ENCODE peak calls at places on chromosomes 7 and 10, in four cellular contexts. Q, G, P and U are unnamed samples.

GRCh38 chr10:127163632-127164031 is 32.8 kb downstream of the INSYN2A start:
- DNase-seq in G (no peak), Q (no peak), P (no peak), U (no peak)

GRCh38 chr7:117825132-117825531 is 48.1 kb downstream of the CTTNBP2 start:
- DNase-seq in G (peak), Q (no peak), P (no peak), U (no peak)

GRCh38 chr10:84715911-84716310 is 387.5 kb downstream of the CCSER2 start:
- DNase-seq in Q (peak), G (peak), P (peak), U (peak)

GRCh38 chr7:91683823-91684222 is 196.7 kb downstream of the MTERF1 start:
- DNase-seq in Q (no peak), P (no peak), G (peak), U (no peak)

GRCh38 chr7:89780291-89780690 is 374.0 kb upstream of the STEAP1 start:
- DNase-seq in P (no peak), Q (peak), G (no peak), U (no peak)

GRCh38 chr7:124515431-124515830 is 250.2 kb downstream of the GPR37 start:
- DNase-seq in Q (no peak), P (no peak), G (no peak), U (no peak)

GRCh38 chr7:83502636-83503035 is 146.3 kb downstream of the SEMA3E start:
- DNase-seq in Q (no peak), P (no peak), G (no peak), U (no peak)

GRCh38 chr7:96285579-96285978 is 36.3 kb downstream of the SLC25A13 start:
- DNase-seq in Q (no peak), P (no peak), G (peak), U (no peak)

GRCh38 chr10:76177945-76178344 is 746.5 kb downstream of the LRMDA start:
- DNase-seq in Q (no peak), G (no peak), P (no peak), U (no peak)

GRCh38 chr10:68550747-68551411 is 9.3 kb upstream of the TET1 start:
- DNase-seq in G (peak), P (peak), Q (peak), U (peak)

GRCh38 chr10:126921974-126922525 is 16.8 kb downstream of the DOCK1 start:
- DNase-seq in G (peak), Q (no peak), P (no peak), U (no peak)

GRCh38 chr10:921471-922414 is 9.8 kb downstream of the LARP4B start:
- DNase-seq in Q (no peak), G (peak), P (no peak), U (no peak)

GRCh38 chr7:101538596-101539459 is 90.3 kb downstream of the MYL10 start:
- DNase-seq in Q (peak), P (peak), G (peak), U (peak)

GRCh38 chr7:40717242-40717641 is 582.4 kb downstream of the SUGCT start:
- DNase-seq in G (peak), P (peak), Q (peak), U (peak)

GRCh38 chr10:61465807-61466425 is 12.7 kb upstream of the TMEM26 start:
- DNase-seq in G (peak), P (peak), Q (peak), U (peak)

GRCh38 chr10:86443936-86444335 is 77.3 kb upstream of the GRID1 start:
- DNase-seq in Q (no peak), G (peak), P (no peak), U (no peak)

GRCh38 chr10:46787321-46787615 is 124.0 kb upstream of the PTPN20 start:
- DNase-seq in P (peak), Q (no peak), G (peak), U (no peak)

GRCh38 chr7:131607291-131608111 is 51.1 kb upstream of the PODXL start:
- DNase-seq in G (no peak), Q (peak), P (peak), U (no peak)

GRCh38 chr7:149431486-149432120 is 29.3 kb downstream of the ZNF777 start:
- DNase-seq in Q (no peak), P (no peak), G (no peak), U (no peak)

GRCh38 chr10:80382989-80383388 is 25.4 kb upstream of the PRXL2A start:
- DNase-seq in P (peak), Q (peak), G (peak), U (no peak)

GRCh38 chr7:113159746-113160339 is 41.5 kb upstream of the SMIM30 start:
- DNase-seq in G (peak), P (peak), Q (peak), U (peak)

GRCh38 chr7:45324683-45325237 is 167.2 kb downstream of the RAMP3 start:
- DNase-seq in G (no peak), P (no peak), Q (no peak), U (no peak)

GRCh38 chr10:116767235-116767634 is 24.9 kb upstream of the HSPA12A start:
- DNase-seq in P (peak), Q (no peak), G (no peak), U (no peak)

GRCh38 chr7:41047192-41047591 is 655.7 kb downstream of the INHBA start:
- DNase-seq in P (no peak), Q (no peak), G (no peak), U (peak)

GRCh38 chr7:44733708-44734481 is 14.8 kb upstream of the ZMIZ2 start:
- DNase-seq in G (peak), P (no peak), Q (no peak), U (no peak)

GRCh38 chr10:26334932-26335573 is 103.1 kb upstream of the APBB1IP start:
- DNase-seq in Q (peak), G (peak), P (peak), U (peak)

GRCh38 chr10:59622320-59622901 is 87.2 kb downstream of the SLC16A9 start:
- DNase-seq in Q (peak), G (peak), P (peak), U (no peak)

GRCh38 chr10:68562666-68563522 is 2.8 kb downstream of the TET1 start:
- DNase-seq in G (peak), Q (peak), P (peak), U (no peak)

GRCh38 chr7:143183024-143183423 is at the start of gene TAS2R39:
- DNase-seq in Q (no peak), G (no peak), P (no peak), U (no peak)

GRCh38 chr7:26321440-26321839 is 29.8 kb downstream of the SNX10 start:
- DNase-seq in Q (no peak), G (no peak), P (no peak), U (no peak)

GRCh38 chr10:8305871-8306652 is 251.6 kb downstream of the GATA3 start:
- DNase-seq in Q (no peak), G (no peak), P (no peak), U (no peak)

GRCh38 chr7:106840342-106840741 is 24.7 kb upstream of the PIK3CG start:
- DNase-seq in G (peak), Q (peak), P (peak), U (no peak)

GRCh38 chr10:104337527-104337984 is 709 bp downstream of the ITPRIP start:
- DNase-seq in P (peak), G (peak), Q (peak), U (no peak)

GRCh38 chr10:9294865-9295264 is 1240.4 kb downstream of the GATA3 start:
- DNase-seq in G (no peak), P (no peak), Q (no peak), U (no peak)

GRCh38 chr10:25048463-25048862 is 32.1 kb downstream of the THNSL1 start:
- DNase-seq in G (no peak), Q (no peak), P (no peak), U (no peak)
- H4K5ac ChIP-seq in G (no peak), Q (no peak), P (no peak), U (no peak)

GRCh38 chr7:50553973-50554372 is 11.2 kb downstream of the DDC start:
- DNase-seq in G (no peak), Q (no peak), P (no peak), U (no peak)
- H4K5ac ChIP-seq in G (no peak), Q (no peak), P (no peak), U (no peak)

DNA sequence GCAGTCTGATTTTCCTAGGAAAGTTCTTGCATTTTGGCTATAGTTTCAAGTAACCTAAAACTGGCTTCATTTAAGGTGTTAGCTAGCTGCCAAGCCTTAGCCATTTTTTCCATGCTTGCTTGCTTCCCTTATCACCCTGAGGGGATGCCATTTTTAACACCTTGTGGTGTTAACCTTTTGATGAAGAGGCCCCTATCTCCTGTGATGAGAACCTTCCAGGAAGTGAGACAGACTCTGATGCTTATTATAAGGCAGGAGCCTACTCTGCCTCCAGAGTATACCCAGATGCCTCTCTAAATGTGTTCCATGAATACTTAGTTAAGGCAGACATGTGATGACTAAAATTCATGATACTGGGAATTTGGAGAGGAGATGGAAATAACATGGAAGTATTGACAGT is 4.9 kb upstream of the VWA2 start:
- DNase-seq in P (peak), G (no peak), Q (no peak), U (no peak)
- H4K5ac ChIP-seq in P (no peak), G (no peak), Q (no peak), U (no peak)

GRCh38 chr7:2503056-2503941 is 16.3 kb upstream of the LFNG start:
- DNase-seq in Q (no peak), G (no peak), P (no peak), U (no peak)

GRCh38 chr7:2504818-2505375 is 14.7 kb upstream of the LFNG start:
- DNase-seq in G (no peak), P (no peak), Q (no peak), U (no peak)

GRCh38 chr7:2505401-2505800 is 14.2 kb upstream of the LFNG start:
- DNase-seq in Q (no peak), P (no peak), G (no peak), U (no peak)

GRCh38 chr7:2502647-2502966 is 17.0 kb upstream of the LFNG start:
- DNase-seq in P (no peak), G (no peak), Q (no peak), U (no peak)

GRCh38 chr7:2504128-2504817 is 15.3 kb upstream of the LFNG start:
- DNase-seq in Q (no peak), P (no peak), G (no peak), U (no peak)
- H4K5ac ChIP-seq in Q (no peak), P (no peak), G (no peak), U (no peak)

GRCh38 chr10:87764072-87764934 is 53.7 kb downstream of the ATAD1 start:
- DNase-seq in P (no peak), Q (no peak), G (no peak), U (no peak)
- H4K5ac ChIP-seq in P (no peak), Q (no peak), G (no peak), U (no peak)

DNA sequence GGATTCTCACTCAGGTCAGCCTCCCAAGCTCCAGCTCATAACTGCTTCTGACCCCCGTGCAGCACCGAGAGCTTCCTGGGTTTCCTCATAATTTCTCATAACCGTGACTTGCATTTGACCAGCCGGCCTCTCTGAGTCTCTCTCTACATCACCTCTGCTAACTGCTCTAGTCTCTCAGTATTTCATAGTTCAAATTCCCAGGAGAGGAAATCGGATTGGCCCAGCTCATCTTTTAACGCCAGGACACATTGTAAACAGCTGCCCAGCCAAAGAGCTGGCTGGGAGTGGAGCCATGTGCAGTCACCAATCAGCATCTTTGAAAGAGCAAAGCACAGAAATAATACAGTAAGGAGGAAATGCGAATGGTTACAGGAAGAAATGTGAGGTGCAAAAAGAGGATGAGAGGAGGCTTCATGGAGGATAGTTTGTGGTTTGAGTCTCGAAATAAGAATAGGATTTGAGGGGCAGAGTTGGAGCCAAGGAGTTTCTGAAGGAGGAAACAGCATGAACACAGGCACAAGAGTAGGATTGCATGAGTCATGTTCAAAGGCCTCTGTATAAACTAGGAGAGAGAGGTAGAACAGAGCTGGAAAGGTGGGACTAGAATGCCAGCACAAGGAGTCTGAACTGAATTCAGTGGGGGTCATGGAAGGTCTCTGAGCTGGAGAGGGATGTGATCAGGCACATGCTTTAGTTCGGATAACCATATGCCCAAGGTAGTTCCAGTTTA is 15.2 kb upstream of the LBX1 start:
- DNase-seq in P (no peak), Q (no peak), G (peak), U (no peak)
- H4K5ac ChIP-seq in P (no peak), Q (no peak), G (no peak), U (no peak)

GRCh38 chr7:1596181-1597043 is 26.6 kb upstream of the PSMG3 start:
- DNase-seq in G (no peak), P (no peak), Q (no peak), U (no peak)

GRCh38 chr7:1597361-1597760 is 27.5 kb upstream of the PSMG3 start:
- DNase-seq in Q (no peak), G (no peak), P (no peak), U (no peak)

GRCh38 chr7:1593904-1594421 is 24.1 kb upstream of the PSMG3 start:
- DNase-seq in Q (no peak), P (no peak), G (no peak), U (no peak)

GRCh38 chr7:1595027-1595426 is 25.2 kb upstream of the PSMG3 start:
- DNase-seq in Q (no peak), G (no peak), P (no peak), U (no peak)

DNA sequence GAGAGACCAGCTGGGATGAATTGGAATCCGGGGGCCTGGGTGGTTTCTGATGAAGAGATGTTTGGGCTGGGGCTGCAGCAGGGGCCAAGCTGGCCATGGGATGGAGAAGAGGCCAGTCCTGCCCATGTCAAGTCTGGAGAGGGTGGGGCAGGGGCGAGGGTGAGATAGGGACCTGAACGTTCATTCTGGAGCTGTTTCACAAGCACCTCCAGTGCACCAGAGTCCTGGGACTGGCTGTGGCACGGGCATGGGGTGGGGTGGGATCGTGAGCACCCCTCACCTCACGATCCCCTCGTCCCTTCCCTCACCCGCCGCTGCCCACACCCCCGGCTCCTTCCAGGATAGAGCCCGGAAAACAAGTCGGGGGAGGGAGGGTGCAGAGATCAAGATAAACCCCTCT is 25.8 kb upstream of the PSMG3 start:
- DNase-seq in G (no peak), Q (no peak), P (no peak), U (no peak)
- H4K5ac ChIP-seq in G (no peak), Q (no peak), P (no peak), U (no peak)